ENCODE peak calls at places on chromosomes 3 and 15, in six cellular contexts. S, Y, Q, R, G and B are unnamed samples.

GRCh38 chr3:138348107-138348949 is at the start of gene MRAS:
- DNase-seq in R (peak), S (peak), Q (no peak), G (peak), Y (peak), B (no peak)

GRCh38 chr15:88072598-88073385 is 183.7 kb downstream of the NTRK3 start:
- DNase-seq in Y (peak), S (no peak), Q (no peak), R (no peak), G (no peak), B (no peak)

GRCh38 chr3:134314588-134315285 is 59.5 kb downstream of the AMOTL2 start:
- DNase-seq in Y (no peak), Q (no peak), G (no peak), R (peak), S (peak), B (no peak)

GRCh38 chr3:171351676-171352075 is 108.5 kb downstream of the TNIK start:
- DNase-seq in R (no peak), G (peak), S (no peak), Q (peak), Y (no peak), B (no peak)

GRCh38 chr3:74739242-74739641 is 124.8 kb upstream of the CNTN3 start:
- DNase-seq in G (no peak), Y (no peak), S (no peak), Q (no peak), R (no peak), B (no peak)

GRCh38 chr3:35393916-35394315 is 245.4 kb upstream of the ARPP21 start:
- DNase-seq in G (no peak), R (no peak), Y (peak), S (no peak), Q (no peak), B (no peak)

GRCh38 chr3:113885050-113885449 is 46.5 kb downstream of the GRAMD1C start:
- DNase-seq in Y (no peak), R (no peak), S (no peak), Q (no peak), G (no peak), B (no peak)

GRCh38 chr15:71336671-71337070 is 221.4 kb downstream of the THSD4 start:
- DNase-seq in G (no peak), R (no peak), Q (no peak), S (no peak), Y (no peak), B (no peak)

GRCh38 chr3:155941354-155941753 is 70.9 kb downstream of the GMPS start:
- DNase-seq in S (no peak), R (no peak), G (no peak), Y (no peak), Q (no peak), B (no peak)

GRCh38 chr15:100663066-100663465 is 60.7 kb downstream of the ASB7 start:
- DNase-seq in Q (no peak), S (no peak), Y (peak), G (no peak), R (no peak), B (no peak)

GRCh38 chr3:71226565-71227281 is 356.8 kb downstream of the FOXP1 start:
- DNase-seq in S (no peak), R (no peak), G (peak), Y (no peak), Q (no peak), B (no peak)

GRCh38 chr15:42133892-42134502 is 22.4 kb downstream of the PLA2G4F start:
- DNase-seq in Q (peak), R (peak), Y (peak), S (peak), G (peak), B (peak)

GRCh38 chr15:90058308-90058707 is 44.0 kb downstream of the IDH2 start:
- DNase-seq in Y (no peak), S (no peak), R (no peak), Q (no peak), G (no peak), B (no peak)

GRCh38 chr15:94287794-94288246 is 56.5 kb downstream of the MCTP2 start:
- DNase-seq in Q (no peak), G (no peak), Y (peak), S (no peak), R (no peak), B (no peak)